ENCODE peak calls at places on chromosomes 11 and 22, in four cellular contexts. Y is lower lobe of right lung, J is mesenteric fat pad, T is midbrain. A is an unnamed sample.

GRCh38 chr11:116916872-116917271 is 79.5 kb upstream of the APOA1 start:
- DNase-seq in Y (no peak), J (no peak), T (no peak), A (no peak)

GRCh38 chr22:41612626-41613025 is 8.2 kb downstream of the DESI1 start:
- DNase-seq in Y (no peak), J (no peak), T (no peak), A (no peak)

GRCh38 chr11:11213117-11213516 is 139.9 kb downstream of the CSNK2A3 start:
- DNase-seq in Y (no peak), J (no peak), T (no peak), A (no peak)

GRCh38 chr22:22215659-22216449 is 28.7 kb upstream of the VPREB1 start:
- DNase-seq in Y (no peak), J (no peak), T (no peak), A (no peak)

GRCh38 chr11:130602700-130603584 is 154.5 kb downstream of the ADAMTS15 start:
- DNase-seq in Y (no peak), J (no peak), T (no peak), A (no peak)

GRCh38 chr11:737366-737765 is 9.9 kb upstream of the TALDO1 start:
- DNase-seq in Y (no peak), J (no peak), T (peak), A (no peak)

GRCh38 chr22:44331881-44332714 is 19.3 kb upstream of the SHISAL1 start:
- DNase-seq in Y (no peak), J (no peak), T (no peak), A (no peak)

GRCh38 chr11:3822312-3822711 is 14.0 kb downstream of the PGAP2 start:
- DNase-seq in Y (no peak), J (no peak), T (no peak), A (no peak)

GRCh38 chr11:41245704-41246398 is 213.6 kb downstream of the LRRC4C start:
- DNase-seq in Y (no peak), J (no peak), T (no peak), A (peak)

GRCh38 chr11:134499990-134500389 is 87.9 kb upstream of the B3GAT1 start:
- DNase-seq in Y (no peak), J (peak), T (no peak), A (no peak)

GRCh38 chr11:47340980-47341775 is 11.3 kb downstream of the MYBPC3 start:
- DNase-seq in Y (no peak), J (no peak), T (no peak), A (peak)

GRCh38 chr11:61193596-61193995 is 9.7 kb upstream of the PGA3 start:
- DNase-seq in Y (no peak), J (peak), T (no peak), A (no peak)